ENCODE peak calls at places on chromosomes 4 and X, in four cellular contexts. E, U, T and O are unnamed samples.

GRCh38 chrX:18252644-18253359 is 32.1 kb upstream of the BEND2 start:
- DNase-seq in E (no peak), U (no peak), T (no peak), O (no peak)

GRCh38 chr4:140423106-140423505 is 4.3 kb downstream of the CLGN start:
- DNase-seq in E (no peak), U (no peak), T (no peak), O (no peak)

GRCh38 chr4:86223472-86223871 is 136.4 kb downstream of the MAPK10 start:
- DNase-seq in E (no peak), U (no peak), T (no peak), O (no peak)

GRCh38 chrX:132092439-132093065 is 35.3 kb downstream of the FRMD7 start:
- DNase-seq in E (peak; percentile 17), U (peak; percentile 40), T (peak; percentile 39), O (peak; percentile 48)

GRCh38 chr4:10983274-10983673 is 298.7 kb upstream of the CLNK start:
- DNase-seq in E (no peak), U (no peak), T (no peak), O (no peak)

GRCh38 chrX:103254171-103254824 is 657 bp downstream of the TCEAL8 start:
- DNase-seq in E (peak; percentile 26), U (peak; percentile 58), T (peak; percentile 66), O (peak; percentile 40)

GRCh38 chr4:4430492-4431195 is 43.7 kb downstream of the NSG1 start:
- DNase-seq in E (no peak), U (no peak), T (no peak), O (no peak)

GRCh38 chr4:159593157-159593556 is 490.3 kb downstream of the RAPGEF2 start:
- DNase-seq in E (no peak), U (no peak), T (no peak), O (no peak)

GRCh38 chrX:47563801-47564315 is 2.9 kb downstream of the ARAF start:
- DNase-seq in E (no peak), U (no peak), T (no peak), O (no peak)

GRCh38 chrX:19683358-19683757 is 168.1 kb upstream of the MAP3K15 start:
- DNase-seq in E (no peak), U (no peak), T (no peak), O (no peak)

GRCh38 chr4:8186883-8187282 is 12.2 kb upstream of the SH3TC1 start:
- DNase-seq in E (no peak), U (no peak), T (no peak), O (no peak)

GRCh38 chr4:108109111-108109510 is 59.6 kb downstream of the LEF1 start:
- DNase-seq in E (no peak), U (no peak), T (no peak), O (no peak)

GRCh38 chr4:151459380-151459779 is 50.4 kb downstream of the FHIP1A start:
- DNase-seq in E (no peak), U (no peak), T (no peak), O (no peak)

GRCh38 chr4:179110816-179111215 is 1668.6 kb upstream of the AGA start:
- DNase-seq in E (no peak), U (no peak), T (no peak), O (no peak)

GRCh38 chr4:23811045-23811620 is 78.7 kb downstream of the PPARGC1A start:
- DNase-seq in E (no peak), U (no peak), T (no peak), O (no peak)

GRCh38 chr4:37882665-37883296 is 8.1 kb upstream of the TBC1D1 start:
- DNase-seq in E (no peak), U (no peak), T (no peak), O (no peak)

GRCh38 chr4:25970241-25970675 is 56.2 kb downstream of the SMIM20 start:
- DNase-seq in E (peak; percentile 34), U (no peak), T (no peak), O (no peak)

GRCh38 chrX:153966283-153966688 is 5.3 kb downstream of the HCFC1 start:
- DNase-seq in E (no peak), U (no peak), T (no peak), O (peak; percentile 39)

GRCh38 chr4:3041192-3042142 is 32.9 kb downstream of the HTT-AS start:
- DNase-seq in E (peak; percentile 60), U (peak; percentile 31), T (peak; percentile 69), O (peak; percentile 28)

GRCh38 chrX:39527045-39527444 is 570.7 kb downstream of the BCOR start:
- DNase-seq in E (no peak), U (no peak), T (no peak), O (no peak)

GRCh38 chr4:144787365-144788263 is 141.7 kb downstream of the HHIP start:
- DNase-seq in E (no peak), U (no peak), T (no peak), O (no peak)

GRCh38 chr4:151347891-151348290 is 22.5 kb upstream of the SH3D19 start:
- DNase-seq in E (no peak), U (no peak), T (no peak), O (no peak)

GRCh38 chr4:67531349-67531748 is 14.0 kb downstream of the CENPC start:
- DNase-seq in E (no peak), U (no peak), T (no peak), O (no peak)

GRCh38 chrX:20829665-20830481 is 544.3 kb upstream of the CNKSR2 start:
- DNase-seq in E (no peak), U (no peak), T (no peak), O (no peak)

GRCh38 chrX:104113237-104113965 is 1.1 kb downstream of the ZCCHC18 start:
- DNase-seq in E (no peak), U (peak; percentile 46), T (peak; percentile 41), O (peak; percentile 47)

GRCh38 chrX:130174051-130174704 is 2.4 kb downstream of the RAB33A start:
- DNase-seq in E (peak; percentile 15), U (peak; percentile 42), T (no peak), O (peak; percentile 41)

GRCh38 chrX:120251471-120252011 is 929 bp downstream of the ZBTB33 start:
- DNase-seq in E (no peak), U (peak; percentile 40), T (no peak), O (peak; percentile 30)

GRCh38 chrX:106811131-106811910 is 8.8 kb downstream of the TBC1D8B start:
- DNase-seq in E (no peak), U (no peak), T (no peak), O (no peak)

GRCh38 chr4:30875659-30876269 is 155.6 kb downstream of the PCDH7 start:
- DNase-seq in E (no peak), U (no peak), T (no peak), O (no peak)

GRCh38 chrX:66544181-66544580 is 94.7 kb downstream of the EDA2R start:
- DNase-seq in E (no peak), U (no peak), T (no peak), O (no peak)

GRCh38 chr4:168433576-168433975 is 46.7 kb downstream of the DDX60L start:
- DNase-seq in E (no peak), U (no peak), T (no peak), O (no peak)

GRCh38 chr4:168440442-168441264 is 39.6 kb downstream of the DDX60L start:
- DNase-seq in E (no peak), U (no peak), T (no peak), O (no peak)

GRCh38 chr4:168441412-168441811 is 38.9 kb downstream of the DDX60L start:
- DNase-seq in E (no peak), U (no peak), T (no peak), O (no peak)

GRCh38 chr4:168434993-168435392 is 45.3 kb downstream of the DDX60L start:
- DNase-seq in E (no peak), U (no peak), T (no peak), O (no peak)

DNA sequence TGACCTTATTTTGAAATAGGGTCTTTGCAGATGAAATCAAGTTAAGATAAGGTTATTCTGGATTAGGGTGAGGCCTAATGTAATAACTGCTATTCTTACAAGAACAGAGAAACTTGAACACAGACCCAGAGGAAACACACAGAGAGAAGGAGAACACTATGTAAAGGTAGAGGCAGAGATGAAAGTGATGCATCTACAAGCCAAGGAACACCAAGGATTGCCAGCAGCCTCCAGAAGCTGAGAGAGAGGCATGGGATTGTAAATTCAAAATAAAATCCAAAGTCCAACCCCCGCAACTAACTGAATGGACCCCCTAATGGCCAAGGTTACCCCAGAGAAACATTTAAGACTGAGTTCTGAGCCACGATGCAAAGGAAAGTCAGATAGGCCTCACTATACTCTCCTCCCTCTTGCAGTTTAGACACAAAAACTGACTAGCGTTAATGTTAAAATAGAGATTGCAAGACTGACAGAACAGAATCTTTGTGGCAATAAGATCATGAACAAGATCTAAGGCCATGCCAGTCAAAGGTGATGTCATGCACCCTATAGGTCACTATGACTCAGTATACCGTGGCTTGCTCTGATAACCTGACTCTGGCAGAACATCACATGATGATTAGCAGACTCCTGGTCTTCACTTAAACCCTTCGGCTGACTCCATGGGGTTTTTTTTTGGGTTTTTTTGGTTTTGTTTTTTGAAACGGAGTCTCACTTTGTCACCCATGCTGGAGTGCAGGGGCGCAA is 42.9 kb downstream of the DDX60L start:
- DNase-seq in E (no peak), U (no peak), T (no peak), O (no peak)
- H3K36me3 ChIP-seq in E (peaks cover 56% of the 10 kb centered on the region), U (no peaks in the 10 kb centered on the region), T (peaks cover 8% of the 10 kb centered on the region), O (no peaks in the 10 kb centered on the region)

GRCh38 chr4:19580090-19580489 is 671.6 kb upstream of the SLIT2 start:
- DNase-seq in E (no peak), U (no peak), T (no peak), O (no peak)
- H3K4me1 ChIP-seq in E (peaks cover 10% of the 10 kb centered on the region), U (no peaks in the 10 kb centered on the region), T (no peaks in the 10 kb centered on the region), O (no peaks in the 10 kb centered on the region)

DNA sequence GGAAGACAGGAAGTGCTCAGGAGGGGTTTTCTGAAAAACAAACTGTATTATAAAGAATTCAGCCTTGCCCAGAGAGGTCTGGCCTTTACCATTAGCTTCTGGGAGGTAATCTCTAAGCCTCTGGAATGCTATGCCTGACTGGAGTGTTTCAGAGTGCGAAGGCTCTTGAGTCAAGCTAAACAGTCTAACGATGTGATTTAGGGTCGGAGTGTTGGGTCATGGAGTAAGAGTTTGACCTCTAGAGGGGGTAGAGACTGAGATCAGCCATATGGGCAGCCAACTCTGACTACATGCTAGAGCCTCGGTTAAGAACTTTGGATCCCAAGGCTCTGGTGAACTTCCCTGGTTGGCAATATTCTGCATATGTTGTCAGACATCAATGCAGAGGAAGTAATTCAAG is 15.0 kb downstream of the BOD1L1 start:
- DNase-seq in E (no peak), U (no peak), T (no peak), O (no peak)
- H3K36me3 ChIP-seq in E (peaks cover 91% of the 10 kb centered on the region), U (no peaks in the 10 kb centered on the region), T (peaks cover 12% of the 10 kb centered on the region), O (no peaks in the 10 kb centered on the region)

DNA sequence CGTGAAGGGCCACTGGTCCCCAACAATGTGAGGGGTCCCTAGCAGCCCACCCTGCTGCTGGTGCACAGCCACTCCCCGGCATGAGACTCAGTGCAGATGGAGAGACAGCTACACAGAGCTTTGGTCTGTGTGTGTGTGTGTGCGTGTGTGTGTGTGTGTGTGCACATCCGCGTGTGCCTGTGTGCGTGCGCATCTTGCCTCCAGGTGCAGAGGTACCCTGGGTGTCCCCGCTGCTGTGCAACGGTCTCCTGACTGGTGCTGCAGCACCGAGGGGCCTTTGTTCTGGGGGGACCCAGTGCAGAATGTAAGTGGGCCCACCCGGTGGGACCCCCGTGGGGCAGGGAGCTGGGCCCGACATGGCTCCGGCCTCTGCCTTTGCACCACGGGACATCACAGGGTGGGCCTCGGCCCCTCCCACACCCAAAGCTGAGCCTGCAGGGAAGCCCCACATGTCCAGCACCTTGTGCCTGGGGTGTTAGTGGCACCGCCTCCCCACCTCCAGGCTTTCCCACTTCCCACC is 14.2 kb downstream of the FGFR3 start:
- DNase-seq in E (no peak), U (no peak), T (no peak), O (no peak)
- H3K4me1 ChIP-seq in E (no peaks in the 10 kb centered on the region), U (no peaks in the 10 kb centered on the region), T (no peaks in the 10 kb centered on the region), O (no peaks in the 10 kb centered on the region)

GRCh38 chrX:285076-285677 is 4.0 kb downstream of the PLCXD1 start:
- DNase-seq in E (no peak), U (no peak), T (no peak), O (no peak)
- H3K36me3 ChIP-seq in E (peaks cover 33% of the 10 kb centered on the region), U (no peaks in the 10 kb centered on the region), T (peaks cover 23% of the 10 kb centered on the region), O (no peaks in the 10 kb centered on the region)

GRCh38 chr4:93199492-93199891 is 629.1 kb upstream of the ATOH1 start:
- DNase-seq in E (no peak), U (no peak), T (no peak), O (no peak)
- H3K4me1 ChIP-seq in E (no peaks in the 10 kb centered on the region), U (no peaks in the 10 kb centered on the region), T (no peaks in the 10 kb centered on the region), O (no peaks in the 10 kb centered on the region)